ENCODE peak calls at places on chromosomes 2 and 18, in ten cellular contexts. V is endothelial cell, B is Calu3, J is psoas muscle, X is type B pancreatic cell, L is right atrium auricular region, K is PC-9, E is GM12865, Y is left lung, W is body of pancreas. F is an unnamed sample.
A peak's percentile ranks its signal among the peaks of the same experiment; 100 is the strongest.

GRCh38 chr2:172048996-172049503 is 36.3 kb upstream of the DLX1 start:
- DNase-seq in V (no peak), B (no peak), J (no peak), X (no peak), L (no peak), K (no peak), E (no peak), Y (no peak), W (no peak), F (no peak)

GRCh38 chr2:238247002-238247822 is 7.4 kb upstream of the HES6 start:
- DNase-seq in V (no peak), B (no peak), J (peak; percentile 54), X (no peak), L (no peak), K (no peak), E (no peak), Y (no peak), W (no peak), F (no peak)

GRCh38 chr2:210630904-210631560 is 74.6 kb downstream of the CPS1 start:
- DNase-seq in V (no peak), B (no peak), J (no peak), X (no peak), L (no peak), K (no peak), E (no peak), Y (no peak), W (no peak), F (no peak)

GRCh38 chr2:173032032-173032431 is 43.6 kb upstream of the MAP3K20 start:
- DNase-seq in V (no peak), B (no peak), J (no peak), X (no peak), L (no peak), K (no peak), E (no peak), Y (no peak), W (no peak), F (no peak)

GRCh38 chr2:180238729-180239128 is 231.6 kb upstream of the CWC22 start:
- DNase-seq in V (no peak), B (no peak), J (no peak), X (no peak), L (no peak), K (no peak), E (no peak), Y (no peak), W (no peak), F (no peak)

GRCh38 chr2:23563673-23564617 is 179.0 kb downstream of the KLHL29 start:
- DNase-seq in V (no peak), B (peak; percentile 47), J (peak; percentile 76), X (no peak), L (peak; percentile 80), K (peak; percentile 5), E (no peak), Y (no peak), W (peak; percentile 51), F (peak; percentile 97)

GRCh38 chr2:158775273-158776027 is 19.7 kb upstream of the DAPL1 start:
- DNase-seq in V (no peak), B (no peak), J (no peak), X (no peak), L (no peak), K (no peak), E (no peak), Y (no peak), W (no peak), F (no peak)

GRCh38 chr2:219082332-219082958 is 21.7 kb upstream of the IHH start:
- DNase-seq in V (no peak), B (no peak), J (peak; percentile 20), X (no peak), L (no peak), K (no peak), E (no peak), Y (no peak), W (no peak), F (no peak)

GRCh38 chr18:9333441-9334350 is 877 bp upstream of the TWSG1 start:
- DNase-seq in V (no peak), B (peak; percentile 18), J (no peak), X (no peak), L (peak; percentile 58), K (no peak), E (peak; percentile 3), Y (no peak), W (peak; percentile 26), F (no peak)

GRCh38 chr18:63178526-63178880 is 141.1 kb downstream of the BCL2 start:
- DNase-seq in V (no peak), B (no peak), J (peak; percentile 86), X (no peak), L (peak; percentile 78), K (no peak), E (peak; percentile 64), Y (no peak), W (no peak), F (peak; percentile 73)

GRCh38 chr18:8706545-8706980 is 1.2 kb downstream of the MTCL1 start:
- DNase-seq in V (no peak), B (peak; percentile 16), J (no peak), X (no peak), L (no peak), K (no peak), E (no peak), Y (no peak), W (no peak), F (no peak)

GRCh38 chr2:144583741-144584453 is 64.0 kb upstream of the ZEB2 start:
- DNase-seq in V (no peak), B (no peak), J (no peak), X (no peak), L (no peak), K (peak; percentile 3), E (no peak), Y (no peak), W (no peak), F (no peak)

GRCh38 chr2:96729748-96730147 is 10.1 kb downstream of the LMAN2L start:
- DNase-seq in V (no peak), B (no peak), J (no peak), X (no peak), L (no peak), K (no peak), E (no peak), Y (no peak), W (no peak), F (no peak)

GRCh38 chr2:24754985-24755690 is 38.1 kb downstream of the PTRHD1 start:
- DNase-seq in V (no peak), B (no peak), J (no peak), X (no peak), L (no peak), K (no peak), E (no peak), Y (no peak), W (no peak), F (no peak)

GRCh38 chr2:10323535-10323934 is 20.8 kb downstream of the HPCAL1 start:
- DNase-seq in V (no peak), B (no peak), J (no peak), X (no peak), L (no peak), K (no peak), E (no peak), Y (no peak), W (no peak), F (no peak)

GRCh38 chr2:60534034-60534393 is 19.4 kb downstream of the BCL11A start:
- DNase-seq in V (no peak), B (no peak), J (no peak), X (no peak), L (no peak), K (no peak), E (no peak), Y (no peak), W (no peak), F (no peak)
- TF ChIP-seq CTCF in V (no peak), B (no peak), J (no peak), X (peak; percentile 38), L (no peak), K (no peak), E (no peak), Y (no peak), W (no peak), F (no peak)

DNA sequence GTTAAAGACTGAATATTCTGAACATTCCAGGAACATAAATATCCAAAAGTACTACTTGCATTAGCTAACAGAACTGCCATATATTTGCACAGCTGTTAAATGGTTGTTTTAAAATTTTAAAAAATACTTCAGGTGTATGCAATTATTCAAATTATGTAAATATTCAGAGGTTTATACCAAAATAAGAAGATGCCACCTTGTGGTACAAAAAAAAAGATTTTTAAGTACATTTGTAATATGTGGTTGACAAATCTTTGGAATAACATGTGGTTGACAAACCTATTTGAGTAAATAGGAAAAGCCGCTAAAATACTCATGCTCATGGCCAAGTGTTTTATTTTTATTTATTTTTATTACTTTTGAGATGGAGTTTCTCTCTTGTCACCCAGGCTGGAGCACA is 439.8 kb upstream of the FANCL start:
- DNase-seq in V (no peak), B (no peak), J (no peak), X (no peak), L (no peak), K (no peak), E (no peak), Y (no peak), W (no peak), F (no peak)
- TF ChIP-seq CTCF in V (peak; percentile 35), B (no peak), J (no peak), X (peak; percentile 48), L (no peak), K (peak; percentile 60), E (no peak), Y (no peak), W (no peak), F (no peak)

GRCh38 chr18:46343940-46344372 is 239.8 kb downstream of the HAUS1 start:
- DNase-seq in V (peak; percentile 28), B (peak; percentile 50), J (peak; percentile 33), X (no peak), L (no peak), K (no peak), E (peak; percentile 81), Y (peak; percentile 52), W (no peak), F (no peak)
- TF ChIP-seq CTCF in V (no peak), B (no peak), J (no peak), X (no peak), L (no peak), K (no peak), E (peak; percentile 0), Y (no peak), W (no peak), F (no peak)

DNA sequence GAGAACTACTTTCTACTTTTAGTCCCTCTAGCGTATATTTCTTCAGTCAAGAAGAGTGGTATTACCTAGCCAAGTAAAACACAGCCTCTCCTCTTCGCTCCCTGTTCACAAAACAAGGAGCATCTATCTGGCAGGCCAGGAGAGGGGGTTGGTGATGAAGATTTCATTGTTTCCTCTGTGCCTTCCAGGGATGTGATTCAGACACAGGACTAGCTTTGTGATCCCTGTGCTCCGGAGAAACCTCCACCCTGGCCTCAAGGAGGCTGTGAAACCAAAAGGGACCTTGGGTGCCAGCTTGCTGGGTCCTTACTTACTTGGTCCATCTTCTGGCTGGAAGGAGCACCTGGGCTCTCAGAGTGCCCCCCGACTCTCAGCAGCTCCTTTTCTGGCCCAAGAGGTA is 5.7 kb downstream of the RHOB start:
- DNase-seq in V (no peak), B (no peak), J (no peak), X (no peak), L (peak; percentile 72), K (no peak), E (no peak), Y (peak; percentile 27), W (peak; percentile 12), F (peak; percentile 80)
- TF ChIP-seq CTCF in V (no peak), B (no peak), J (no peak), X (peak; percentile 27), L (peak; percentile 21), K (no peak), E (no peak), Y (no peak), W (no peak), F (peak; percentile 40)